ENCODE peak calls at places on chromosomes 3 and 15, in eight cellular contexts. J is PC-3, D is psoas muscle, E is uterus, A is A673, N is H1, B is pancreas, Z is left lung. L is an unnamed sample. For H3K4me1, the result is how much of the 10 kb centered on the place peaks cover.

GRCh38 chr3:159785276-159785675 is 203.4 kb upstream of the IL12A start:
- DNase-seq in J (peak), D (no peak), E (no peak), A (no peak), N (no peak), B (no peak), Z (no peak), L (no peak)

GRCh38 chr15:34987182-34987488 is 952 bp downstream of the ZNF770 start:
- DNase-seq in J (peak), D (no peak), E (no peak), A (no peak), N (no peak), B (no peak), Z (no peak), L (peak)

GRCh38 chr3:78285032-78285728 is 1245.3 kb downstream of the ROBO2 start:
- DNase-seq in J (no peak), D (no peak), E (no peak), A (peak), N (no peak), B (no peak), Z (no peak), L (no peak)

GRCh38 chr3:130276203-130276803 is 69.2 kb upstream of the COL6A5 start:
- DNase-seq in J (peak), D (no peak), E (no peak), A (peak), N (no peak), B (no peak), Z (no peak), L (peak)

GRCh38 chr15:40252438-40253178 is 13.7 kb downstream of the PAK6 start:
- DNase-seq in J (peak), D (peak), E (no peak), A (peak), N (no peak), B (peak), Z (peak), L (peak)

GRCh38 chr3:16280671-16281070 is 15.7 kb downstream of the OXNAD1 start:
- DNase-seq in J (no peak), D (no peak), E (no peak), A (no peak), N (no peak), B (no peak), Z (no peak), L (no peak)

GRCh38 chr3:41053220-41053619 is 146.1 kb upstream of the CTNNB1 start:
- DNase-seq in J (peak), D (no peak), E (no peak), A (no peak), N (no peak), B (no peak), Z (no peak), L (no peak)

GRCh38 chr3:42366550-42366949 is 43.9 kb downstream of the LYZL4 start:
- DNase-seq in J (no peak), D (no peak), E (no peak), A (no peak), N (no peak), B (no peak), Z (no peak), L (no peak)

GRCh38 chr3:31821118-31821517 is 159.9 kb downstream of the OSBPL10 start:
- DNase-seq in J (no peak), D (no peak), E (no peak), A (no peak), N (no peak), B (no peak), Z (no peak), L (no peak)

GRCh38 chr15:63888146-63888545 is 54.4 kb upstream of the HERC1 start:
- DNase-seq in J (no peak), D (no peak), E (no peak), A (no peak), N (no peak), B (no peak), Z (no peak), L (no peak)

GRCh38 chr3:148439254-148439822 is 258.4 kb upstream of the AGTR1 start:
- DNase-seq in J (no peak), D (no peak), E (no peak), A (no peak), N (no peak), B (no peak), Z (no peak), L (no peak)

GRCh38 chr3:55630280-55630920 is 143.3 kb upstream of the WNT5A start:
- DNase-seq in J (no peak), D (no peak), E (no peak), A (no peak), N (no peak), B (no peak), Z (no peak), L (no peak)

GRCh38 chr3:113129168-113129567 is 82.2 kb upstream of the BOC start:
- DNase-seq in J (no peak), D (no peak), E (no peak), A (no peak), N (no peak), B (no peak), Z (no peak), L (no peak)

GRCh38 chr3:89533320-89533719 is 425.9 kb downstream of the EPHA3 start:
- DNase-seq in J (no peak), D (no peak), E (no peak), A (no peak), N (no peak), B (no peak), Z (no peak), L (no peak)

GRCh38 chr3:157119369-157119951 is 40.5 kb downstream of the CCNL1 start:
- DNase-seq in J (peak), D (no peak), E (no peak), A (no peak), N (no peak), B (no peak), Z (no peak), L (no peak)

GRCh38 chr15:74885461-74885860 is 4.4 kb upstream of the MPI start:
- DNase-seq in J (no peak), D (no peak), E (no peak), A (no peak), N (no peak), B (no peak), Z (no peak), L (no peak)

GRCh38 chr15:70761931-70762468 is 1.4 kb downstream of the UACA start:
- DNase-seq in J (peak), D (no peak), E (no peak), A (no peak), N (no peak), B (no peak), Z (no peak), L (no peak)

GRCh38 chr3:24763421-24763820 is 268.8 kb upstream of the THRB start:
- DNase-seq in J (peak), D (no peak), E (no peak), A (no peak), N (no peak), B (no peak), Z (no peak), L (no peak)

GRCh38 chr15:48703544-48703943 is 58.0 kb upstream of the FBN1 start:
- DNase-seq in J (peak), D (no peak), E (no peak), A (no peak), N (no peak), B (no peak), Z (no peak), L (no peak)

GRCh38 chr3:4823986-4824947 is 155.0 kb upstream of the BHLHE40 start:
- DNase-seq in J (no peak), D (no peak), E (no peak), A (no peak), N (no peak), B (no peak), Z (no peak), L (no peak)

GRCh38 chr3:159273608-159274007 is 471.8 kb downstream of the MFSD1 start:
- DNase-seq in J (peak), D (no peak), E (no peak), A (peak), N (no peak), B (no peak), Z (no peak), L (no peak)

GRCh38 chr3:124553178-124553577 is 177.1 kb upstream of the UMPS start:
- DNase-seq in J (no peak), D (no peak), E (no peak), A (no peak), N (no peak), B (no peak), Z (no peak), L (no peak)

GRCh38 chr15:57283774-57284508 is 92.4 kb upstream of the CGNL1 start:
- DNase-seq in J (no peak), D (no peak), E (peak), A (no peak), N (no peak), B (no peak), Z (no peak), L (no peak)

GRCh38 chr3:194091141-194091540 is 44.8 kb upstream of the HES1 start:
- DNase-seq in J (peak), D (no peak), E (no peak), A (no peak), N (no peak), B (no peak), Z (no peak), L (no peak)

GRCh38 chr3:52480768-52481715 is 14.1 kb upstream of the STAB1 start:
- DNase-seq in J (no peak), D (no peak), E (no peak), A (no peak), N (no peak), B (no peak), Z (peak), L (peak)

GRCh38 chr3:46484388-46484787 is 13.4 kb upstream of the RTP3 start:
- DNase-seq in J (no peak), D (no peak), E (no peak), A (no peak), N (no peak), B (no peak), Z (no peak), L (no peak)

GRCh38 chr3:38588995-38589937 is 60.2 kb downstream of the SCN5A start:
- DNase-seq in J (no peak), D (no peak), E (no peak), A (no peak), N (no peak), B (no peak), Z (peak), L (no peak)

GRCh38 chr15:47484997-47485396 is 232.3 kb upstream of the SEMA6D start:
- DNase-seq in J (peak), D (no peak), E (no peak), A (no peak), N (no peak), B (no peak), Z (no peak), L (no peak)
- TF ChIP-seq CTCF in J (no peak), D (no peak), E (no peak), A (no peak), N (no peak), B (no peak), Z (no peak), L (no peak)

DNA sequence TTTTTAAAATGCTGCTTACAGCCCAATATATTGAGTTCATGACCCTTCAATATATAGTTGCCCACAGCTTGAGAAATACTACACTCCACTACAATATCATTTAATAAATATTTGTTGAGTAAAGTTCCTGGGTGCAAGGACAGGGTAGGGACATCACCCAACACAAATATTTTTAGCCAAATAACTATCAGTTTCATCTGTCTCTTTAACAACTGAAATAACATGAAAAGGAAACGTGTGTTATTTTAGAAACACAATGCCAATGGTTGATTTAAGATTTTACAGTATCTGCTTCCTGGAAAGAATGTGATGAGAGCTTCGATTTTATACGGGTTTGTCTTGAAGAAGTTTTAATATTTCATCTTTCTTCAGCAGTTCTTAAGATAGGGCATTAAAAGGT is 67.7 kb upstream of the CDV3 start:
- DNase-seq in J (no peak), D (no peak), E (no peak), A (no peak), N (no peak), B (no peak), Z (no peak), L (no peak)
- H3K4me3 ChIP-seq in J (no peak), D (no peak), E (no peak), A (no peak), N (no peak), B (peak), Z (no peak), L (no peak)

GRCh38 chr3:190430906-190431305 is 18.8 kb downstream of the TMEM207 start:
- DNase-seq in J (no peak), D (no peak), E (no peak), A (no peak), N (no peak), B (no peak), Z (no peak), L (no peak)

GRCh38 chr3:190435618-190436017 is 14.1 kb downstream of the TMEM207 start:
- DNase-seq in J (peak), D (no peak), E (no peak), A (no peak), N (no peak), B (no peak), Z (no peak), L (no peak)

GRCh38 chr3:190432216-190432615 is 17.5 kb downstream of the TMEM207 start:
- DNase-seq in J (peak), D (no peak), E (no peak), A (peak), N (no peak), B (no peak), Z (no peak), L (no peak)

GRCh38 chr3:190433626-190434025 is 16.1 kb downstream of the TMEM207 start:
- DNase-seq in J (no peak), D (no peak), E (no peak), A (no peak), N (no peak), B (no peak), Z (no peak), L (no peak)

DNA sequence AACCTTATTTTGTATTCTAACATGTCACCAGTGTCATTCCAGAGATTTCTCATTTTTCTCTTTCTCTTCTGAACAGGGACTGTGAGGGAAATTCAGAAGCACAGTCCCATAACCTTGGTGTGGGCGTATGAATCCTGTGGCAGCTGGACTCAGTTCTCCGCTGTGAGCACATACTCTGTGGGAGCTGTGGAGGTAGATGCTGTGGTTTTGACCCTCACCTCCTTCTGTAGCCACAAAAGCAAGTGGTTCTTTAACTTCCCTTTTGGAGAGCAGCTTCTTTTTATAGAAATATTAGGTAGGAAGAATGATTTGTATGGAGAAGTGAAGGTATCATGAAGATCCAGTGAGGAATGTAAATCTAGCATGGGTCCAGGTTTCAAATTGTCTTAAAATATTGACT is 13.3 kb downstream of the TMEM207 start:
- DNase-seq in J (no peak), D (no peak), E (no peak), A (no peak), N (no peak), B (no peak), Z (no peak), L (no peak)
- H3K4me1 ChIP-seq in J (under half), D (under half), E (under half), A (under half), N (under half), B (under half), Z (under half), L (under half)

GRCh38 chr15:65086680-65087111 is 10.2 kb downstream of the KBTBD13 start:
- DNase-seq in J (no peak), D (no peak), E (no peak), A (peak), N (no peak), B (no peak), Z (no peak), L (peak)

GRCh38 chr15:65087873-65088642 is 11.5 kb downstream of the KBTBD13 start:
- DNase-seq in J (no peak), D (no peak), E (peak), A (no peak), N (no peak), B (no peak), Z (no peak), L (no peak)

GRCh38 chr15:65087411-65087810 is 10.9 kb downstream of the KBTBD13 start:
- DNase-seq in J (no peak), D (no peak), E (no peak), A (no peak), N (no peak), B (no peak), Z (no peak), L (no peak)

GRCh38 chr15:65088643-65089021 is 12.1 kb downstream of the KBTBD13 start:
- DNase-seq in J (no peak), D (no peak), E (no peak), A (no peak), N (no peak), B (no peak), Z (no peak), L (no peak)

DNA sequence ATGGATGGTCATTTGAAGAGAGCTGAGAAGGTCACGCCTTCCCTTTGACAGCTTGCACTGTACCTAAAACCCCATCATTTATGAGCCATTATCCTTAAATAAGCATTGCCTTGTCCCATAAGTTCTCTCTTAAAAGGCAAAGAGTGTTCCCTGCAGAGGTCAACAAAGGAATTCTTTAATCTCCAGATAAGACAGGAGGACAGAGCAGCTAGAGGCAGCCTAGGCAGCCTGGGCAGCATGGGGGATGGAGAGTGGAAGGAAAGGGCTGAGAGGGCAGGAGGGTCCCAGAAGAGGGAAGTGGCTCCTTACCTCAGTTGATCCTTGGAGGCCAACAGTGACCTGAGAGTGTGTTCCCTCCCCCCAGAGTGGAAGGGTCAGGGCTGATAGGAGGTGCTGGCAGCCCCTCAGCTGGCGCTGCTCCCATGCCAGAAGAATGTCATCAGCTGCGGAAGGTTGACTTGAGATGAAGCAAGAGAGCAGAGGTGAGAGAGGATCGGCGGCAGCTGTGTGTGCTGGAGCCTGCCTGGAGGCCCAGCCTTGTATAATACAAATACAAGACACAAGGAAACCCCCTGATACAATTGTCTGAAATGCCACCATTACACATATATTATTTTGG is 12.8 kb downstream of the KBTBD13 start:
- DNase-seq in J (no peak), D (no peak), E (peak), A (no peak), N (no peak), B (no peak), Z (no peak), L (no peak)
- TF ChIP-seq CTCF in J (no peak), D (no peak), E (no peak), A (no peak), N (no peak), B (no peak), Z (no peak), L (no peak)

GRCh38 chr3:185552358-185552877 is at the start of gene LIPH:
- DNase-seq in J (peak), D (no peak), E (no peak), A (peak), N (no peak), B (no peak), Z (no peak), L (no peak)

GRCh38 chr3:185549651-185550111 is 2.7 kb downstream of the LIPH start:
- DNase-seq in J (peak), D (no peak), E (no peak), A (peak), N (no peak), B (no peak), Z (no peak), L (no peak)

GRCh38 chr3:185555101-185555501 is 2.7 kb upstream of the LIPH start:
- DNase-seq in J (no peak), D (no peak), E (no peak), A (no peak), N (no peak), B (no peak), Z (no peak), L (no peak)

DNA sequence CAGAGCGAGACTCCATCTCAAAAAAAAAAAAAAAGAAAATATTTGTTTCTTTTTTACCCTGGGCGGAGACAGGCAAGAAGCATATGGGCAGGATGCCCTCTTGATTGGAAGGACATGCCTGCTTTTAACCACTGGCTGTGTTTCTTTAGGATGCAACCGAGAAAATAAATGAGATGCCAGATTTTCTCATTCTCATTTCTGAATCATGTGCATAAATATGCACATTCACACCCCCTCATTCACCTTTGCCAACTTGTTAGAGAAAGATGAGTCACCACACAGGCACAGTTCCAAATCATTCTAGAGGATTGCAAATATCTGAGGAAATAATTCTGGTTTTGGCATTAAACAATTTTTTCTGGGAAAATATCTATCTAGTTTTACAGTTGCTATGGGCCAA is 3.3 kb downstream of the LIPH start:
- DNase-seq in J (peak), D (no peak), E (peak), A (peak), N (no peak), B (no peak), Z (no peak), L (no peak)
- H3K4me3 ChIP-seq in J (no peak), D (no peak), E (no peak), A (no peak), N (no peak), B (no peak), Z (no peak), L (no peak)

L was measured in BE2C.